ENCODE peak calls at places on chromosome 4, in five cellular contexts. F is IMR-90, U is neuronal stem cell, Q is mesenchymal stem cell, Z is trophoblast cell. A is an unnamed sample.

GRCh38 chr4:17280266-17280665 is 231.6 kb downstream of the QDPR start:
- DNase-seq in Q (no peak), F (no peak), Z (no peak), U (no peak), A (no peak)

GRCh38 chr4:168648494-168648893 is 151.6 kb downstream of the PALLD start:
- DNase-seq in Q (no peak), Z (no peak), U (no peak), F (no peak), A (no peak)

GRCh38 chr4:186726440-186727148 is 2.9 kb upstream of the FAT1 start:
- DNase-seq in Z (peak; percentile 64), F (peak; percentile 80), Q (peak; percentile 91), U (peak; percentile 86), A (peak; percentile 85)

GRCh38 chr4:155572106-155572703 is 94.4 kb upstream of the GUCY1A1 start:
- DNase-seq in Q (no peak), Z (no peak), U (no peak), F (peak; percentile 17), A (no peak)

GRCh38 chr4:159400782-159401712 is 298.2 kb downstream of the RAPGEF2 start:
- DNase-seq in Q (peak; percentile 83), U (no peak), F (peak; percentile 70), Z (no peak), A (no peak)

GRCh38 chr4:109801895-109802319 is at the start of gene CFI:
- DNase-seq in Q (peak; percentile 57), U (no peak), Z (no peak), F (peak; percentile 32), A (no peak)

GRCh38 chr4:90064196-90064595 is 63.0 kb upstream of the CCSER1 start:
- DNase-seq in F (no peak), U (no peak), Z (no peak), Q (no peak), A (no peak)

GRCh38 chr4:7983296-7983695 is 43.6 kb upstream of the AFAP1 start:
- DNase-seq in U (no peak), Z (no peak), F (no peak), Q (no peak), A (no peak)

GRCh38 chr4:1216869-1217294 is 32.0 kb downstream of the CTBP1 start:
- DNase-seq in U (no peak), Q (no peak), F (no peak), Z (no peak), A (no peak)

GRCh38 chr4:80956421-80956820 is 74.1 kb upstream of the BMP3 start:
- DNase-seq in U (no peak), Z (no peak), Q (no peak), F (no peak), A (no peak)

GRCh38 chr4:100070868-100071267 is 119.4 kb downstream of the DDIT4L start:
- DNase-seq in Z (no peak), F (no peak), U (no peak), Q (no peak), A (no peak)

GRCh38 chr4:70948665-70949284 is 44.7 kb upstream of the DCK start:
- DNase-seq in U (no peak), Q (no peak), F (no peak), Z (no peak), A (no peak)

DNA sequence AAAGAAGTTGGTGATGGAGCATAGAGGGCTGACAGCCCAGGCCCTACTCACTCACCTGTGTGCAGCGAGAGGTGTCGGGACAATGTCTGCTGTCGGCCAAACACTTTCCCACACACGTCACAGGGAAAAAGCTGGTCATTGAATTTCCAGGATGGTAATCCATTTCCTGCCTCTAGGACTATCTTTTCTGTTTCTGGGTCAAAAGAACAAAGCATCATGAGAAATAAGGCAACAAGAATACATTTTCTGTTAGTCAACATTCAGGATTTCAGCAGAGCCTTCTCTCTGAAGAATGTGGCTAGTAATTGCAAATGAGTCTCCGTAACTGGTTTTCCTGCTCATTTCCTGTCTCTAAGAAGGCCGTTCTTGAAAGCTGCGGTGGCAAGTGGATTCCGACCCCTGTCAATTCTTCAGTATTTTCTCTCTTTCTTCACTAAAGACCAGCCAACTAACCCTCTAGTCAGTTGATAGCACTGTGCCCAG is 99.4 kb downstream of the C4orf51 start:
- DNase-seq in Q (peak; percentile 41), Z (peak; percentile 74), U (no peak), F (no peak), A (no peak)
- H3K18ac ChIP-seq in Q (no peak overlapping the region), Z (no peak overlapping the region), U (no peak overlapping the region), F (no peak overlapping the region), A (no peak overlapping the region)

GRCh38 chr4:134628074-134628473 is 426.5 kb upstream of the PABPC4L start:
- DNase-seq in F (no peak), U (no peak), Q (no peak), Z (no peak), A (no peak)
- H2BK120ac ChIP-seq in F (no peak overlapping the region), U (no peak overlapping the region), Q (no peak overlapping the region), Z (no peak overlapping the region), A (no peak overlapping the region)

GRCh38 chr4:6402566-6403399 is 69.6 kb downstream of the PPP2R2C start:
- DNase-seq in Q (no peak), F (no peak), U (no peak), Z (no peak), A (peak; percentile 56)

GRCh38 chr4:6404611-6405416 is 67.6 kb downstream of the PPP2R2C start:
- DNase-seq in U (no peak), Z (no peak), F (no peak), Q (no peak), A (no peak)

GRCh38 chr4:6401797-6402196 is 70.6 kb downstream of the PPP2R2C start:
- DNase-seq in F (no peak), U (no peak), Q (no peak), Z (no peak), A (no peak)

GRCh38 chr4:6405417-6405747 is 67.0 kb downstream of the PPP2R2C start:
- DNase-seq in U (no peak), F (no peak), Q (no peak), Z (no peak), A (no peak)

DNA sequence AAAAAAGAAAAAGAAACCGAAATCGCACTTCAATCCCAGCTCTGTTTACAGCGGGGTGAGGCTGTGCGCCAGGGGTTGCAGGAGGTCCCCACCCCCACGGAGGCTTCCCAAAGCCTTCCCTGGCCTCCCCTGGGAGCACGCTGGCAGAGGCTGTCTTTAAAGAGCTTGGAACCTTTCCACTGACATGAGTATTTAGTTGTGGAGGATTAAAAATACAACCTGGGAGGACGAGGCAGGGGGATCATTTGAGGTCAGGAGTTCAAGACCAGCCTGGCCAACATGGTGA is 69.1 kb downstream of the PPP2R2C start:
- DNase-seq in U (no peak), Z (no peak), F (no peak), Q (no peak), A (no peak)
- H3K14ac ChIP-seq in U (no peak overlapping the region), Z (no peak overlapping the region), F (no peak overlapping the region), Q (no peak overlapping the region), A (no peak overlapping the region)

GRCh38 chr4:68319040-68319439 is 30.9 kb downstream of the YTHDC1 start:
- DNase-seq in F (no peak), U (no peak), Z (no peak), Q (no peak), A (no peak)

GRCh38 chr4:68310651-68311247 is 39.1 kb downstream of the YTHDC1 start:
- DNase-seq in F (no peak), Z (no peak), Q (no peak), U (no peak), A (no peak)

DNA sequence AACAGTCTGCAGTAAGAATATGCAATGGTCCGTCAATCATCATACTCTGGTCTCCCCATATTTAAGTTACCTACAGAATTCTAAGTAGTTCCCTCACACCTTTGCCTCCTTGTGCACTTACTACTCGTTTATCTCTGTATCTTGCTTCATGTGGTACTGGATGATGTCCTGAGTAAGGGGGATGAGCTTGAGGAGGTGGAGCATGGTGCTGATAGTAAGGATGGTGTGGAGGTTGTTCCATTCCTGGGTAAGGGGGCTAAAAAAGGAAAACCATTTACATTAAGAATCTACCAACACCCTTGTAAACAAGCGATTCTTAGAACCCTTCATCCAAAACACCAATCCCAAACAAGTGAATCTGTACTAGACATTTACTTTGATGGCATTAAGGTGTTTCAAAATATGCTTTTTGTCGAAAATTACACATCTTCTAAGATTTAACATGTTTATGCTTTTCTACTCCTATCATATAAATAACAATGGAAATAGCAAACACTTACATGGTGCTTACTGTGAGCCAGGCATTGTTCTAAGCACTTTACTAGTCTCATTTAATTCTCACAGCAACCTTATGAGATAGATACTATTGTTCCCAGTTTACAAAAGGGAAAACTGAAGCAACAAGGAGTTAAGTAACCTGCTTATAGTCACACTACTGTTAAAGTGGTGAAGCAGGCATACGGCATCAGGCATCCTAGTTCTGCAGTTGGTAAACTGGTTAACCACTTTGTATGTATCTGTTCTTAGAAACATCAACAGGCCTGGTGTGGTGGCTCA is 33.5 kb downstream of the YTHDC1 start:
- DNase-seq in Q (no peak), U (no peak), F (no peak), Z (no peak), A (no peak)
- H3K18ac ChIP-seq in Q (no peak overlapping the region), U (no peak overlapping the region), F (no peak overlapping the region), Z (no peak overlapping the region), A (no peak overlapping the region)

DNA sequence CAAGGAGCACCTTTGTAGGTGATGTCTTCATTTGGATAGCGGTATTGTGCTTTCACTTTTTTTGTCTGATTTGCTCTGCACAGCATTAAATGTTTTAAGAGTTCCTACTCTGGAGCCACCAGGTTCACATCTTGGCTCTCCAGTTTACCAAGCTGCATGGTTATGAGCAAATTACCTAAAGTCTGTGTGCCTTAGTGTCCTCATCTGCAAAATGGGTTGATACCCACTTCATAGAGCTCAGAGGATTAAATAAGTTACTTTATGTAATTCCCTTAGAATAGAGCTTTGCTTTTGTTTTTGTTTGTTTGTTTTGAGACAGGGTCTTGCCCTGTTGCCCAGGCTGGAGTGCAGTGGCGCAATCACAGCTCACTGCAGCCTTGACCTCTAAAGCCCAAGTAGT is 58.2 kb downstream of the UBE2K start:
- DNase-seq in Z (no peak), F (no peak), U (no peak), Q (no peak), A (no peak)
- H2BK120ac ChIP-seq in Z (no peak overlapping the region), F (no peak overlapping the region), U (no peak overlapping the region), Q (no peak overlapping the region), A (no peak overlapping the region)

GRCh38 chr4:102172341-102172740 is 172.9 kb downstream of the SLC39A8 start:
- DNase-seq in F (no peak), U (peak; percentile 14), Q (peak; percentile 41), Z (no peak), A (no peak)
- H3K14ac ChIP-seq in F (no peak overlapping the region), U (no peak overlapping the region), Q (no peak overlapping the region), Z (no peak overlapping the region), A (no peak overlapping the region)

GRCh38 chr4:133152801-133153526 is 3.9 kb downstream of the PCDH10 start:
- DNase-seq in Q (peak; percentile 29), Z (no peak), F (no peak), U (no peak), A (peak; percentile 22)
- H3K18ac ChIP-seq in Q (no peak overlapping the region), Z (no peak overlapping the region), F (no peak overlapping the region), U (peak overlapping the region; percentile 65), A (no peak overlapping the region)

GRCh38 chr4:36027203-36027602 is 217.1 kb downstream of the ARAP2 start:
- DNase-seq in Z (no peak), U (peak; percentile 57), F (no peak), Q (no peak), A (no peak)

GRCh38 chr4:36020351-36020750 is 224.0 kb downstream of the ARAP2 start:
- DNase-seq in Q (no peak), Z (no peak), F (no peak), U (no peak), A (no peak)

GRCh38 chr4:36024901-36025610 is 219.3 kb downstream of the ARAP2 start:
- DNase-seq in F (no peak), Q (no peak), Z (peak; percentile 18), U (no peak), A (no peak)

GRCh38 chr4:36026348-36026747 is 218.0 kb downstream of the ARAP2 start:
- DNase-seq in U (no peak), Q (no peak), F (no peak), Z (no peak), A (peak; percentile 35)
- H2BK120ac ChIP-seq in U (no peak overlapping the region), Q (no peak overlapping the region), F (no peak overlapping the region), Z (no peak overlapping the region), A (no peak overlapping the region)

A was measured in H9.